ENCODE peak calls at places on chromosomes 12 and 14, in eight cellular contexts. K, E, U, O, W, Y, Q and P are unnamed samples.

GRCh38 chr14:80278293-80279037 is 67.2 kb upstream of the DIO2 start:
- DNase-seq in W (peak), Y (peak), O (peak), E (no peak), Q (no peak), K (peak), U (no peak), P (no peak)

GRCh38 chr14:63972323-63972932 is 119.6 kb downstream of the SYNE2 start:
- DNase-seq in K (no peak), O (no peak), W (no peak), Y (no peak), E (no peak), Q (no peak), U (no peak), P (no peak)

GRCh38 chr12:990308-990648 is 745 bp upstream of the ERC1 start:
- DNase-seq in E (peak), Q (peak), O (peak), U (peak), K (peak), Y (peak), W (peak), P (no peak)

GRCh38 chr12:68612245-68612644 is 1.5 kb downstream of the RAP1B start:
- DNase-seq in Y (no peak), U (no peak), K (no peak), E (no peak), W (no peak), Q (no peak), O (peak), P (no peak)

GRCh38 chr12:42482820-42483533 is 106.6 kb downstream of the PRICKLE1 start:
- DNase-seq in O (peak), U (peak), W (peak), Q (peak), Y (peak), K (peak), E (peak), P (peak)

GRCh38 chr14:66315098-66315497 is 171.1 kb upstream of the CCDC196 start:
- DNase-seq in O (no peak), W (no peak), Q (no peak), E (no peak), Y (no peak), U (no peak), K (no peak), P (no peak)

GRCh38 chr12:9969673-9970072 is 1.5 kb upstream of the CLEC12A start:
- DNase-seq in E (no peak), O (no peak), U (no peak), K (no peak), Y (no peak), W (no peak), Q (no peak), P (no peak)

GRCh38 chr12:906077-906585 is 43.4 kb downstream of the RAD52 start:
- DNase-seq in U (no peak), Y (no peak), Q (no peak), O (no peak), W (no peak), K (no peak), E (no peak), P (no peak)

GRCh38 chr14:103848720-103849077 is 1.3 kb upstream of the PPP1R13B start:
- DNase-seq in K (peak), O (no peak), U (no peak), Y (no peak), Q (no peak), W (no peak), E (no peak), P (no peak)

GRCh38 chr14:60278350-60278749 is 29.3 kb downstream of the PPM1A start:
- DNase-seq in U (no peak), O (no peak), Q (no peak), W (no peak), K (no peak), Y (no peak), E (no peak), P (no peak)

GRCh38 chr12:6947615-6948014 is 3.5 kb upstream of the PTPN6 start:
- DNase-seq in U (no peak), K (no peak), W (peak), Y (no peak), Q (no peak), O (no peak), E (no peak), P (no peak)

GRCh38 chr14:21498540-21499526 is 12.3 kb downstream of the METTL3 start:
- DNase-seq in Y (peak), K (no peak), U (no peak), E (no peak), O (peak), W (no peak), Q (peak), P (no peak)

GRCh38 chr14:90523544-90523943 is 126.7 kb downstream of the CALM1 start:
- DNase-seq in Q (peak), Y (no peak), W (no peak), K (no peak), E (no peak), U (no peak), O (peak), P (no peak)

GRCh38 chr12:120488057-120488660 is 7.8 kb upstream of the DYNLL1 start:
- DNase-seq in W (no peak), E (peak), K (no peak), U (no peak), O (no peak), Y (no peak), Q (no peak), P (no peak)

GRCh38 chr14:68967459-68967940 is 11.6 kb downstream of the ACTN1 start:
- DNase-seq in Q (peak), O (no peak), U (no peak), K (no peak), W (no peak), Y (no peak), E (no peak), P (no peak)

GRCh38 chr12:79508622-79509021 is 182.1 kb downstream of the PAWR start:
- DNase-seq in Y (no peak), E (no peak), O (no peak), W (no peak), K (no peak), U (no peak), Q (no peak), P (no peak)

GRCh38 chr14:92886337-92886736 is 36.6 kb upstream of the CHGA start:
- DNase-seq in E (no peak), Q (no peak), O (no peak), W (no peak), U (no peak), Y (no peak), K (no peak), P (no peak)

GRCh38 chr12:26798669-26799068 is 34.3 kb downstream of the ITPR2 start:
- DNase-seq in U (no peak), K (no peak), Y (no peak), Q (no peak), W (no peak), O (no peak), E (no peak), P (no peak)

GRCh38 chr12:92021665-92022033 is 124.0 kb downstream of the BTG1 start:
- DNase-seq in O (no peak), Q (no peak), W (no peak), Y (no peak), E (no peak), K (no peak), U (no peak), P (no peak)

GRCh38 chr12:109018276-109018675 is 2.6 kb downstream of the SVOP start:
- DNase-seq in K (no peak), W (no peak), Y (no peak), O (no peak), E (no peak), U (no peak), Q (no peak), P (no peak)

GRCh38 chr12:54749191-54749818 is 101.1 kb upstream of the DCD start:
- DNase-seq in E (no peak), U (peak), Q (peak), Y (peak), K (no peak), O (peak), W (no peak), P (no peak)

GRCh38 chr14:81618695-81619094 is 85.0 kb upstream of the SEL1L start:
- DNase-seq in U (no peak), W (no peak), Q (no peak), Y (no peak), K (no peak), O (no peak), E (no peak), P (no peak)

GRCh38 chr14:60002819-60003492 is 83.0 kb downstream of the LRRC9 start:
- DNase-seq in U (peak), W (peak), O (no peak), K (peak), E (no peak), Q (no peak), Y (peak), P (no peak)

GRCh38 chr12:62021808-62022207 is 238.4 kb upstream of the USP15 start:
- DNase-seq in Q (no peak), W (no peak), Y (no peak), U (no peak), O (no peak), E (no peak), K (no peak), P (no peak)

GRCh38 chr12:25943940-25944339 is 14.5 kb upstream of the RASSF8 start:
- DNase-seq in W (no peak), U (no peak), Y (no peak), O (no peak), K (no peak), E (no peak), Q (no peak), P (no peak)

GRCh38 chr12:94867066-94867855 is 136.2 kb downstream of the NDUFA12 start:
- DNase-seq in W (no peak), Q (peak), E (no peak), U (no peak), Y (no peak), K (no peak), O (peak), P (no peak)

GRCh38 chr14:38357557-38357956 is 101.7 kb upstream of the CLEC14A start:
- DNase-seq in Y (no peak), K (no peak), Q (peak), W (no peak), E (no peak), U (no peak), O (peak), P (no peak)

GRCh38 chr12:110022980-110023633 is 23.9 kb downstream of the ANKRD13A start:
- DNase-seq in E (no peak), Q (no peak), W (no peak), O (peak), U (no peak), K (no peak), Y (no peak), P (no peak)

GRCh38 chr14:89621009-89621421 is 204.0 kb upstream of the FOXN3 start:
- DNase-seq in K (no peak), Q (no peak), Y (no peak), O (no peak), U (no peak), W (no peak), E (no peak), P (no peak)

GRCh38 chr12:57483466-57483865 is 3.8 kb upstream of the ARHGAP9 start:
- DNase-seq in U (no peak), Q (peak), O (peak), Y (no peak), E (no peak), W (no peak), K (no peak), P (no peak)

GRCh38 chr12:8038659-8039114 is 6.2 kb downstream of the FOXJ2 start:
- DNase-seq in O (peak), K (peak), W (peak), E (no peak), U (peak), Y (no peak), Q (peak), P (peak)

GRCh38 chr14:99717682-99718013 is 33.5 kb downstream of the CYP46A1 start:
- DNase-seq in Y (no peak), K (peak), W (no peak), U (no peak), E (no peak), O (no peak), Q (no peak), P (no peak)

GRCh38 chr14:99718031-99718810 is 34.1 kb downstream of the CYP46A1 start:
- DNase-seq in O (no peak), E (no peak), K (no peak), U (no peak), W (no peak), Y (no peak), Q (no peak), P (no peak)

GRCh38 chr14:99720941-99721791 is 37.1 kb downstream of the CYP46A1 start:
- DNase-seq in Y (no peak), E (no peak), Q (no peak), U (no peak), K (no peak), W (no peak), O (no peak), P (peak)

GRCh38 chr14:99716850-99717681 is 33.0 kb downstream of the CYP46A1 start:
- DNase-seq in Y (no peak), O (no peak), U (no peak), E (no peak), K (no peak), Q (no peak), W (no peak), P (peak)

DNA sequence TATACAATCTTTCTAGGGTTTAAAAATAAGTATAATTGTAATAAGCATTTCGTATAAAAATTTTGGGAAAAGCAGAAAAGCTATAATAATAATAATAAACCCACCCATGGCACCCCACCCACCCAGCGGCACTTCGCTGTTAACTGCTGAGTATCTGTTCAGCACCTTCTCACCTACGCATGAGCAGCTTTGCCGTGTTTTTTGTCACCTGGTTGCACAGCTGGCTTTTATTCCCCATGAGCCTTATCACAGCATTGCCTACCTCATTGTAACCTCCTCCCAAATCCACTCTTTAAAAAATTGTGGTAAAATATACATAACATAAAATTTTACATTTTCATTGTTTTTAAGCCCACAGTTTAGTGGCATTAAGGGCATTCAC is 34.7 kb downstream of the CYP46A1 start:
- DNase-seq in E (no peak), Y (no peak), Q (no peak), U (no peak), K (no peak), W (no peak), O (no peak), P (no peak)
- TF ChIP-seq CTCF in E (no peak), Y (no peak), Q (no peak), U (no peak), K (no peak), W (no peak), O (no peak), P (no peak)

GRCh38 chr14:33901429-33902155 is 49.3 kb downstream of the EGLN3 start:
- DNase-seq in Q (no peak), U (no peak), O (no peak), W (no peak), K (no peak), E (no peak), Y (no peak), P (no peak)
- H3K4me3 ChIP-seq in Q (no peak), U (no peak), O (no peak), W (no peak), K (no peak), E (no peak), Y (no peak), P (no peak)

DNA sequence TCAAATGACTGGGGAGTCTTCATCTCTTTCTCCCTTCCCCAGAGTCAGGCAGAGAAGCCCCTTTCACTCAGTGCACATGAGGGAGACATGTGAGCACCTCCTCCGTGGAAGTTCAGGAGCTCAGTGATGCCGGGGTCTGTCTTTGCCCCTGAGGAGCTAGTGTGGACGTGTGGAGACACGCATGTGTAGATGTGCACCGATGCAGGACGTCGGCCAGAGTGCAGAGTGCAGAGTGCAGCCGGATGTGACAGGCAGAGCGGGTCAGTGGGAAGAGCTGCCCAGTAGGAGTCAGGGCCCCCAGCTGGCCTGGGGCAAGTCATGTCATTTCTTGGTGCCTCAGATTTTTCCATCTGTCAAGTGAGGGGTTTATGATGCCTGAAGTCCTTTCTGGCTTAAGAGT is 20.7 kb downstream of the TSPAN9 start:
- DNase-seq in Q (no peak), E (no peak), W (no peak), U (no peak), K (no peak), O (no peak), Y (no peak), P (no peak)
- H3K27ac ChIP-seq in Q (peak), E (peak), W (peak), U (peak), K (peak), O (no peak), Y (no peak), P (peak)

GRCh38 chr14:70257526-70257925 is 68.8 kb upstream of the SLC8A3 start:
- DNase-seq in E (no peak), W (peak), Q (no peak), Y (no peak), K (no peak), U (no peak), O (no peak), P (no peak)
- TF ChIP-seq CTCF in E (no peak), W (peak), Q (peak), Y (no peak), K (no peak), U (no peak), O (no peak), P (no peak)

DNA sequence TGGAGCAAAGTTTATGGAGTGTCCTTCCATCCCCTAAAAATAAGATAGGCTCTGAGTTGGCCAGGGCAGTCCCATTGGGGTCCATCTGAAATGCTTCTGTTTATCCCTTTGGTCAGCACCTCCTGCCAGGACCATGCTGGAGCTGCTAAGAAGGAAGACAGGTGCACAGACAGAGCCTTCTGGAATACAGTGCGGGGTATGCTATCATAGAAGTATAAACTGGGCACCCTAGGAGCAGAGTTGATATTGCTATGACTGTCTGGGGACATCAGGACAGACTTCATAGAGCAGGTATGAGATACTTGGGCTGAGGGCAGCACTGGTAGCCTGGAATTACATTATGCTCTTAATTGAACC is 170.4 kb upstream of the HIF1A start:
- DNase-seq in Y (no peak), E (no peak), U (no peak), Q (no peak), O (no peak), W (no peak), K (no peak), P (no peak)
- H3K4me3 ChIP-seq in Y (no peak), E (no peak), U (no peak), Q (no peak), O (no peak), W (no peak), K (no peak), P (no peak)

GRCh38 chr14:99753225-99754140 is 39.7 kb upstream of the EML1 start:
- DNase-seq in Q (no peak), O (no peak), Y (no peak), E (no peak), U (no peak), W (no peak), K (no peak), P (no peak)
- H3K27ac ChIP-seq in Q (no peak), O (peak), Y (no peak), E (no peak), U (peak), W (no peak), K (peak), P (peak)

GRCh38 chr12:93549174-93549573 is 23.3 kb upstream of the SOCS2 start:
- DNase-seq in W (no peak), K (no peak), Q (no peak), U (no peak), Y (no peak), E (no peak), O (no peak), P (no peak)
- TF ChIP-seq CTCF in W (no peak), K (no peak), Q (no peak), U (no peak), Y (no peak), E (no peak), O (no peak), P (no peak)

GRCh38 chr12:48852734-48853168 is 788 bp upstream of the DDX23 start:
- DNase-seq in O (no peak), W (no peak), Y (no peak), K (no peak), U (no peak), E (no peak), Q (no peak), P (no peak)
- H3K4me3 ChIP-seq in O (peak), W (peak), Y (peak), K (peak), U (peak), E (peak), Q (peak), P (peak)

DNA sequence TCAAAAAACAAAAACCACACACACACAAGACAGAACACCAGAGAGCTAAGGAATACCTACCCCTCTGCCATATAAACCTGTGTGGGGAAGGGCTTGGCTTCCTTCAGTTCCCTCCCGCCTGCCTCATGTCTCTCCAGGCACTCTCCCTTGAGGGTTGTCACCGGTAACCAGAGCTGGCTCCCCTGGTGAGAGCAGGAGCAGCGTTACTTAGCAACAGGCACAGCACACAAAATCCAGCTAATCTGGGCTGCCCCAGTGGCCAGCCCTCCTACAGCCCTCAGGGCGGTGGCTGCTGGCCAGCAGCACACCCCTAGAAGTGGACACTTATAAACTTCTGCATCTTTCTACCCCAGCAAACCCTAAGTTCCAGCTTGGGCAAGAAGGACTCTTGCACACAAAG is 21.6 kb upstream of the NR4A1 start:
- DNase-seq in Q (peak), Y (no peak), W (no peak), O (peak), K (peak), U (no peak), E (no peak), P (no peak)
- H3K27ac ChIP-seq in Q (no peak), Y (no peak), W (peak), O (no peak), K (no peak), U (no peak), E (no peak), P (no peak)